ENCODE peak calls at places on chromosomes 2 and 18, in ten cellular contexts. G is stimulated activated naive CD4-positive, alpha-beta T cell treated with Interleukin-2 at 50 U/mL for 16 hours; E is skeletal muscle cell; I is activated T-cell treated with anti-CD3 and anti-CD28 coated beads, Interleukin-2, amount 50 U/mL, for 72 hours; Z is midbrain; O is heart right ventricle; D is BJ; W is NCI-H1417; N is HTR-8/SVneo; R is left lung. F is an unnamed sample.

GRCh38 chr2:8987413-8987812 is 16.1 kb downstream of the MBOAT2 start:
- DNase-seq in D (no peak), G (no peak), E (no peak), I (no peak), Z (no peak), N (no peak), W (no peak), O (no peak), R (no peak), F (no peak)

GRCh38 chr2:153043385-153043784 is 325.0 kb downstream of the ARL6IP6 start:
- DNase-seq in Z (no peak), R (no peak), D (no peak), E (no peak), W (no peak), G (no peak), O (no peak), N (no peak), I (no peak), F (no peak)

GRCh38 chr2:95121495-95122196 is at the start of gene MRPS5:
- DNase-seq in Z (peak), E (peak), D (peak), O (peak), G (peak), I (peak), W (peak), N (peak), R (peak), F (peak)

GRCh38 chr2:35708411-35708810 is 647.2 kb upstream of the CRIM1 start:
- DNase-seq in W (no peak), I (no peak), R (no peak), Z (no peak), G (no peak), N (no peak), O (no peak), E (no peak), D (no peak), F (no peak)

GRCh38 chr2:172698041-172698863 is 37.4 kb upstream of the RAPGEF4 start:
- DNase-seq in Z (no peak), N (peak), R (no peak), O (no peak), G (no peak), W (no peak), D (peak), I (peak), E (peak), F (peak)

GRCh38 chr2:173669888-173670287 is 295.3 kb downstream of the SP3 start:
- DNase-seq in G (no peak), R (no peak), N (no peak), Z (no peak), I (no peak), D (no peak), E (no peak), O (no peak), W (no peak), F (no peak)

GRCh38 chr2:203549406-203549805 is 14.3 kb upstream of the RAPH1 start:
- DNase-seq in N (no peak), W (no peak), Z (no peak), R (no peak), E (no peak), D (no peak), O (no peak), G (no peak), I (no peak), F (no peak)

GRCh38 chr2:74762789-74763188 is 71.1 kb upstream of the HK2 start:
- DNase-seq in G (no peak), W (no peak), Z (no peak), N (no peak), E (no peak), D (no peak), I (no peak), R (no peak), O (no peak), F (no peak)

GRCh38 chr18:2959341-2959740 is 53.6 kb downstream of the LPIN2 start:
- DNase-seq in Z (no peak), O (no peak), R (no peak), W (no peak), N (no peak), E (no peak), D (no peak), I (no peak), G (no peak), F (no peak)

F was measured in GM13977.